ENCODE peak calls at places on chromosome 4, in six cellular contexts. One of them, this sample, is unnamed.

GRCh38 chr4:4663028-4663427 is 121.2 kb upstream of the STX18 start:
- DNase-seq in IMR-90: peak; percentile 64
- DNase-seq in HCT116: no peak
- DNase-seq in spleen: no peak
- DNase-seq in body of pancreas: no peak
- DNase-seq in heart left ventricle: no peak
- DNase-seq in this sample: no peak

GRCh38 chr4:15153662-15154061 is 151.4 kb downstream of the CPEB2 start:
- DNase-seq in IMR-90: peak; percentile 9
- DNase-seq in HCT116: no peak
- DNase-seq in spleen: no peak
- DNase-seq in body of pancreas: no peak
- DNase-seq in heart left ventricle: no peak
- DNase-seq in this sample: no peak

GRCh38 chr4:182255421-182256190 is 12.4 kb downstream of the TENM3 start:
- DNase-seq in IMR-90: no peak
- DNase-seq in HCT116: no peak
- DNase-seq in spleen: no peak
- DNase-seq in body of pancreas: no peak
- DNase-seq in heart left ventricle: no peak
- DNase-seq in this sample: no peak

GRCh38 chr4:154877110-154877760 is 96.2 kb downstream of the RBM46 start:
- DNase-seq in IMR-90: peak; percentile 32
- DNase-seq in HCT116: peak; percentile 8
- DNase-seq in spleen: no peak
- DNase-seq in body of pancreas: no peak
- DNase-seq in heart left ventricle: no peak
- DNase-seq in this sample: no peak

GRCh38 chr4:152996672-152997071 is 60.5 kb downstream of the FHDC1 start:
- DNase-seq in IMR-90: no peak
- DNase-seq in HCT116: no peak
- DNase-seq in spleen: no peak
- DNase-seq in body of pancreas: no peak
- DNase-seq in heart left ventricle: no peak
- DNase-seq in this sample: no peak

GRCh38 chr4:77232653-77233052 is 75.6 kb downstream of the CCNG2 start:
- DNase-seq in IMR-90: peak; percentile 11
- DNase-seq in HCT116: no peak
- DNase-seq in spleen: no peak
- DNase-seq in body of pancreas: no peak
- DNase-seq in heart left ventricle: no peak
- DNase-seq in this sample: no peak

GRCh38 chr4:52825311-52826090 is 36.6 kb upstream of the RASL11B start:
- DNase-seq in IMR-90: peak; percentile 10
- DNase-seq in HCT116: peak; percentile 16
- DNase-seq in spleen: no peak
- DNase-seq in body of pancreas: no peak
- DNase-seq in heart left ventricle: no peak
- DNase-seq in this sample: no peak

GRCh38 chr4:144557404-144557803 is 88.6 kb upstream of the HHIP start:
- DNase-seq in IMR-90: peak; percentile 16
- DNase-seq in HCT116: no peak
- DNase-seq in spleen: no peak
- DNase-seq in body of pancreas: no peak
- DNase-seq in heart left ventricle: no peak
- DNase-seq in this sample: no peak

GRCh38 chr4:107808572-107808971 is 16.2 kb upstream of the SGMS2 start:
- DNase-seq in IMR-90: no peak
- DNase-seq in HCT116: no peak
- DNase-seq in spleen: no peak
- DNase-seq in body of pancreas: peak; percentile 35
- DNase-seq in heart left ventricle: no peak
- DNase-seq in this sample: no peak

GRCh38 chr4:155722816-155723499 is 35.9 kb upstream of the GUCY1B1 start:
- DNase-seq in IMR-90: peak; percentile 77
- DNase-seq in HCT116: no peak
- DNase-seq in spleen: no peak
- DNase-seq in body of pancreas: no peak
- DNase-seq in heart left ventricle: no peak
- DNase-seq in this sample: no peak

GRCh38 chr4:16721618-16722291 is 176.7 kb downstream of the LDB2 start:
- DNase-seq in IMR-90: peak; percentile 89
- DNase-seq in HCT116: no peak
- DNase-seq in spleen: no peak
- DNase-seq in body of pancreas: peak; percentile 9
- DNase-seq in heart left ventricle: no peak
- DNase-seq in this sample: no peak

GRCh38 chr4:41963105-41963504 is 18.5 kb upstream of the DCAF4L1 start:
- DNase-seq in IMR-90: peak; percentile 10
- DNase-seq in HCT116: peak; percentile 10
- DNase-seq in spleen: no peak
- DNase-seq in body of pancreas: no peak
- DNase-seq in heart left ventricle: no peak
- DNase-seq in this sample: no peak

GRCh38 chr4:24032371-24032989 is 142.6 kb upstream of the PPARGC1A start:
- DNase-seq in IMR-90: peak; percentile 8
- DNase-seq in HCT116: no peak
- DNase-seq in spleen: no peak
- DNase-seq in body of pancreas: no peak
- DNase-seq in heart left ventricle: peak; percentile 38
- DNase-seq in this sample: no peak

GRCh38 chr4:98728433-98728832 is 70.0 kb upstream of the TSPAN5 start:
- DNase-seq in IMR-90: peak; percentile 69
- DNase-seq in HCT116: no peak
- DNase-seq in spleen: no peak
- DNase-seq in body of pancreas: no peak
- DNase-seq in heart left ventricle: no peak
- DNase-seq in this sample: peak; percentile 16

GRCh38 chr4:113368056-113368455 is 318.6 kb downstream of the ANK2 start:
- DNase-seq in IMR-90: peak; percentile 97
- DNase-seq in HCT116: no peak
- DNase-seq in spleen: no peak
- DNase-seq in body of pancreas: no peak
- DNase-seq in heart left ventricle: no peak
- DNase-seq in this sample: no peak

GRCh38 chr4:21454196-21454595 is 494.4 kb downstream of the KCNIP4 start:
- DNase-seq in IMR-90: no peak
- DNase-seq in HCT116: no peak
- DNase-seq in spleen: no peak
- DNase-seq in body of pancreas: no peak
- DNase-seq in heart left ventricle: no peak
- DNase-seq in this sample: no peak

GRCh38 chr4:170014359-170015008 is 11.7 kb downstream of the MFAP3L start:
- DNase-seq in IMR-90: no peak
- DNase-seq in HCT116: no peak
- DNase-seq in spleen: no peak
- DNase-seq in body of pancreas: no peak
- DNase-seq in heart left ventricle: no peak
- DNase-seq in this sample: peak; percentile 93

GRCh38 chr4:184328022-184328736 is 110.5 kb upstream of the ENPP6 start:
- DNase-seq in IMR-90: no peak
- DNase-seq in HCT116: no peak
- DNase-seq in spleen: no peak
- DNase-seq in body of pancreas: no peak
- DNase-seq in heart left ventricle: no peak
- DNase-seq in this sample: no peak

GRCh38 chr4:23484689-23485088 is 405.2 kb downstream of the PPARGC1A start:
- DNase-seq in IMR-90: no peak
- DNase-seq in HCT116: no peak
- DNase-seq in spleen: no peak
- DNase-seq in body of pancreas: no peak
- DNase-seq in heart left ventricle: no peak
- DNase-seq in this sample: no peak

GRCh38 chr4:18021470-18021719 is 160 bp downstream of the LCORL start:
- DNase-seq in IMR-90: peak; percentile 20
- DNase-seq in HCT116: no peak
- DNase-seq in spleen: no peak
- DNase-seq in body of pancreas: no peak
- DNase-seq in heart left ventricle: no peak
- DNase-seq in this sample: no peak

GRCh38 chr4:18020671-18021469 is 685 bp downstream of the LCORL start:
- DNase-seq in IMR-90: peak; percentile 83
- DNase-seq in HCT116: peak; percentile 45
- DNase-seq in spleen: peak; percentile 92
- DNase-seq in body of pancreas: peak; percentile 56
- DNase-seq in heart left ventricle: peak; percentile 80
- DNase-seq in this sample: peak; percentile 50

GRCh38 chr4:18020145-18020670 is 1.3 kb downstream of the LCORL start:
- DNase-seq in IMR-90: peak; percentile 12
- DNase-seq in HCT116: no peak
- DNase-seq in spleen: no peak
- DNase-seq in body of pancreas: no peak
- DNase-seq in heart left ventricle: no peak
- DNase-seq in this sample: no peak

GRCh38 chr4:18022572-18023039 is 1.1 kb upstream of the LCORL start:
- DNase-seq in IMR-90: peak; percentile 5
- DNase-seq in HCT116: no peak
- DNase-seq in spleen: no peak
- DNase-seq in body of pancreas: no peak
- DNase-seq in heart left ventricle: no peak
- DNase-seq in this sample: no peak

GRCh38 chr4:18021720-18022571 is at the start of gene LCORL:
- DNase-seq in IMR-90: peak; percentile 95
- DNase-seq in HCT116: peak; percentile 93
- DNase-seq in spleen: peak; percentile 99
- DNase-seq in body of pancreas: peak; percentile 96
- DNase-seq in heart left ventricle: peak; percentile 95
- DNase-seq in this sample: peak; percentile 95
- H3K4me1 ChIP-seq in IMR-90: no peaks in the 10 kb centered on the region
- H3K4me1 ChIP-seq in HCT116: peaks cover 19% of the 10 kb centered on the region
- H3K4me1 ChIP-seq in spleen: peaks cover 46% of the 10 kb centered on the region
- H3K4me1 ChIP-seq in body of pancreas: peaks cover 17% of the 10 kb centered on the region
- H3K4me1 ChIP-seq in heart left ventricle: no peaks in the 10 kb centered on the region
- H3K4me1 ChIP-seq in this sample: no peaks in the 10 kb centered on the region

DNA sequence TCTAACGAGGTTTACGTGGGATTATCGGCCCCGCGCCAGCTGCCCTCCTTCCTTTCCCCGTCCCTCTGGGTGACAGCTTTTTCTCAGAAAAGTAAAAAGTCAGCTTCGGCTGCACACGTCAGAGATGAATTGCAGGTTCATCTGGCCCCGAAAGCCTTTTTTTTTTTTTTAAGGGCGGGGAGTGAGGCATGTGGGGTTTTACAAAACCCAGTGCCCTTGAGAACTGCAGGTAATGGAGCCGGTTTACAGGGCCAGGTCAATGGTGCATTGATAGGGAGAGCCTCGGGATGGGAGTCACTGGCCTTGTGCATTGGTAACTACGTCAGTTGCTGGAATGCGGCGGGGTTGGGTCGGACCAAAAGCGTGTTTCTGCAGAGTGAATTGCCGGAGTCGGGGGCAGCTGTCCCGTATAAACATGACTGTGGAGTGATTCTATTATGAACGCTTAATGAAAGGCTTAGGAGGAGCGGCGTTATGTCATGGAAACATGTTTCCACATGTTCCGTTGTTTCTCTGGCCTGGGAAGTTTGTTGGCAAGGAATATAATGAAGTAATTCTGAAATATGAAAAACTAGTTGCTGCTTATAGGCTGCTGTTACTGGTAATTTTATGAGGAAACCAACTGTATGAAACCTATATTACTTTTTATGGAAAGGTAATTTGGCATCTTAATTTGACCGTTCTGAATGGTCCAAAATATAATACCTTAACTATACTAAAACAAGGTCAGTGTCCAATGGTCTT is 1.1 kb downstream of the HSPA4L start:
- DNase-seq in IMR-90: peak; percentile 65
- DNase-seq in HCT116: peak; percentile 24
- DNase-seq in spleen: peak; percentile 73
- DNase-seq in body of pancreas: peak; percentile 84
- DNase-seq in heart left ventricle: peak; percentile 80
- DNase-seq in this sample: peak; percentile 54
- TF ChIP-seq POLR2A in IMR-90: no peak
- TF ChIP-seq POLR2A in HCT116: no peak
- TF ChIP-seq POLR2A in spleen: no peak
- TF ChIP-seq POLR2A in body of pancreas: peak; percentile 78
- TF ChIP-seq POLR2A in heart left ventricle: no peak
- TF ChIP-seq POLR2A in this sample: no peak

DNA sequence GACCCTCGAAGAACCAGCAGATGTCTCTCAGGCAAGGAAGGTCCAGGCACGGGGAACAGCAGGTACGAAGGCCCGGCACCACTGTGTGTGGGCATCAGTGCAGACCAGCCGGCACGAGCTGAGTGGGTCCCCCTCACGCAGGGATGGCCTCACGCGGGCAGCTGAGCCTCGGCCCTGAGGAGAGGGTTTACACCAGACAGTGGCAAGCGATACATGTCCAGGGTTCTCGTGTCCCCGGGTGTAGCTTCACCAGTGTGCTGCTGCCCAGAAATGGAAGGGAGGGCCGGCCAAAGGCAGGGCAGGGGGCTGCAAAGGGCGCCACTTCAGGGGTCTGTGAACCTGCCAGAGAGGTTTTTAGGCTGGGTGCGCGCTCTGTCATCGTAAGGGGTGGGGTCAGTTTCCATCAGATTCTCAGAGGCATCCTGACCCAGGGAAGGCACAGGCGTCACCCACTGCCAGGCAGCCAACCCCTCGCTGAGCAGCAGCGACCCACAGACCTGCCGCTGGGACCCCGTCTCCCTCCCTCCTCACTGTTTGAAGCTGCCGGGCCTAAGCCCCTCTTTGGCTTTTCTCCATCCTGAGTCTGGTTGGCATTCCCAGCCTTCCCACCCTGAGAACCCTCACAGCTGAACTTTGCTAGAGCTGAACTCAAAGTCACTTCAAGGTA is 107.0 kb downstream of the CPZ start:
- DNase-seq in IMR-90: no peak
- DNase-seq in HCT116: no peak
- DNase-seq in spleen: peak; percentile 73
- DNase-seq in body of pancreas: no peak
- DNase-seq in heart left ventricle: no peak
- DNase-seq in this sample: no peak
- H3K27me3 ChIP-seq in IMR-90: peaks cover 8% of the 10 kb centered on the region
- H3K27me3 ChIP-seq in HCT116: peaks cover 2% of the 10 kb centered on the region
- H3K27me3 ChIP-seq in spleen: peaks cover 86% of the 10 kb centered on the region
- H3K27me3 ChIP-seq in body of pancreas: peaks cover 8% of the 10 kb centered on the region
- H3K27me3 ChIP-seq in heart left ventricle: peaks cover 22% of the 10 kb centered on the region
- H3K27me3 ChIP-seq in this sample: no peaks in the 10 kb centered on the region

DNA sequence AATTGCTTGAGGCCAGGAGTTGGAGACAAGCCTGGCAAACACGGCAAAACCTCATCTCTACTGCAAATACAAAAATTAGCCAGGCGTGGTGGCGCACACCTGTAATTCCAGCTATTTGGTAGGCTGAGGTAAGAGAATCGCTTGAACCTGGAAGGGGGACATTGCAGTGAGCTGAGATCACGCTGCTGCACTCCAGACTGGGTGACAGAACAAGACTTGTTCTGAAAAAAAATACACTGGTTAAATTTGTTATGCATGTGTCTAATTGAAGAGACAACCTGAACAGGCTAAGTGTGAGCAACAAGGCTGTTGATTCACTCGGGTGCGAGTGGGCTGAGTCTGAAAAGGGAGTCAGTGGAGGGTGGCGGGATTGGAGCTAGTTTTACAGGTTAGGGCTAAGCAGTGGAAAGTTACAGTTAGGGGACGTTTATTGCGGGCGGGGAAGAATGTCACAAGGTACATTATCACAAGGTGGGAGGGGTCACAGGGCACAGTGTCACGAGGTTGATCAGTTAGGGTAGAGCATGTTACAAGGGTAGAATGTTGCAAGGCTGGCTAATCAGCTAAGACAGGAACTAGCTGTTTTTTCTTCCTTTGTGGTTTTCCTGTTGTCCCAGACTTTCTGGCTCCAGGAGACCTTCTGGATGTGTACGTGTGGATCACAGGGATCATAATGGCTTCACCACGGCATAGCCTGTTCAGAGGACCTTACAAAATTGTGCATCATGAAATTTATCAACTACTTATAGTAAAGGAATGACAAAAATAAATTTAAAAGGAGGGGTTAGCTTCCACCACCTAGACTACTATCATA is 115.8 kb downstream of the NAA11 start:
- DNase-seq in IMR-90: no peak
- DNase-seq in HCT116: no peak
- DNase-seq in spleen: peak; percentile 44
- DNase-seq in body of pancreas: no peak
- DNase-seq in heart left ventricle: no peak
- DNase-seq in this sample: no peak
- H3K4me1 ChIP-seq in IMR-90: no peaks in the 10 kb centered on the region
- H3K4me1 ChIP-seq in HCT116: no peaks in the 10 kb centered on the region
- H3K4me1 ChIP-seq in spleen: no peaks in the 10 kb centered on the region
- H3K4me1 ChIP-seq in body of pancreas: no peaks in the 10 kb centered on the region
- H3K4me1 ChIP-seq in heart left ventricle: no peaks in the 10 kb centered on the region
- H3K4me1 ChIP-seq in this sample: no peaks in the 10 kb centered on the region